ENCODE peak calls at places on chromosomes 4 and X, in eight cellular contexts. X is heart right ventricle, B is heart left ventricle, I is sigmoid colon, F is cardiac muscle cell, N is aorta, O is IMR-90, D is RWPE2. U is an unnamed sample.

GRCh38 chr4:187606581-187606980 is 389.0 kb upstream of the ZFP42 start:
- DNase-seq in O (peak), N (no peak), X (peak), B (no peak), I (no peak), F (peak), D (no peak), U (no peak)

GRCh38 chr4:168380290-168380689 is 61.7 kb upstream of the DDX60 start:
- DNase-seq in N (no peak), D (no peak), O (no peak), F (no peak), I (no peak), B (no peak), X (no peak), U (no peak)

GRCh38 chr4:125321709-125322362 is 7.1 kb downstream of the FAT4 start:
- DNase-seq in X (no peak), D (no peak), F (peak), B (no peak), O (peak), I (no peak), N (no peak), U (no peak)

GRCh38 chr4:151541438-151542071 is 132.6 kb downstream of the FHIP1A start:
- DNase-seq in F (peak), B (no peak), O (peak), D (no peak), X (no peak), I (no peak), N (no peak), U (no peak)

GRCh38 chr4:128232719-128233118 is 54.9 kb downstream of the PGRMC2 start:
- DNase-seq in N (no peak), B (no peak), F (no peak), X (no peak), O (no peak), I (no peak), D (no peak), U (no peak)

GRCh38 chr4:158255727-158256324 is 45.5 kb downstream of the TMEM144 start:
- DNase-seq in N (no peak), I (no peak), X (peak), O (peak), D (no peak), F (peak), B (no peak), U (no peak)

GRCh38 chr4:102632236-102632635 is 128.5 kb downstream of the MANBA start:
- DNase-seq in D (no peak), X (no peak), F (no peak), I (no peak), B (no peak), N (no peak), O (no peak), U (no peak)

GRCh38 chrX:24513416-24513815 is 48.3 kb downstream of the PDK3 start:
- DNase-seq in B (no peak), X (no peak), N (no peak), O (no peak), I (no peak), D (no peak), F (no peak), U (no peak)

GRCh38 chr4:69999420-69999819 is 3.7 kb downstream of the STATH start:
- DNase-seq in B (no peak), F (peak), X (no peak), I (no peak), O (no peak), N (no peak), D (no peak), U (no peak)

GRCh38 chrX:130878350-130879341 is 24.4 kb downstream of the ENOX2 start:
- DNase-seq in D (peak), F (peak), O (peak), X (no peak), B (no peak), I (no peak), N (no peak), U (no peak)

GRCh38 chrX:130885508-130885907 is 17.5 kb downstream of the ENOX2 start:
- DNase-seq in D (no peak), O (no peak), N (no peak), I (no peak), X (no peak), B (no peak), F (no peak), U (no peak)

GRCh38 chrX:130885996-130886395 is 17.0 kb downstream of the ENOX2 start:
- DNase-seq in D (no peak), I (no peak), B (no peak), O (no peak), N (no peak), F (no peak), X (no peak), U (no peak)

GRCh38 chrX:130887392-130887791 is 15.6 kb downstream of the ENOX2 start:
- DNase-seq in D (no peak), I (no peak), X (no peak), F (no peak), O (no peak), N (no peak), B (no peak), U (no peak)

GRCh38 chrX:130884627-130885026 is 18.4 kb downstream of the ENOX2 start:
- DNase-seq in N (no peak), F (no peak), X (no peak), D (no peak), I (no peak), B (no peak), O (no peak), U (no peak)
- H3K4me3 ChIP-seq in N (no peak), F (no peak), X (no peak), D (no peak), I (no peak), B (no peak), O (no peak), U (no peak)

GRCh38 chr4:81473086-81473396 is 1.3 kb upstream of the RASGEF1B start:
- DNase-seq in D (no peak), X (no peak), B (no peak), I (no peak), F (no peak), N (no peak), O (no peak), U (no peak)
- H3K27ac ChIP-seq in D (no peak), X (no peak), B (no peak), I (peak), F (no peak), N (no peak), O (no peak), U (peak)

GRCh38 chr4:14864365-14864762 is 137.9 kb upstream of the CPEB2 start:
- DNase-seq in F (no peak), N (no peak), I (peak), B (no peak), D (no peak), O (no peak), X (no peak), U (no peak)

GRCh38 chr4:14865804-14866203 is 136.5 kb upstream of the CPEB2 start:
- DNase-seq in F (peak), I (no peak), O (no peak), D (no peak), B (no peak), N (no peak), X (no peak), U (no peak)

GRCh38 chr4:14864967-14865366 is 137.3 kb upstream of the CPEB2 start:
- DNase-seq in X (no peak), I (no peak), N (no peak), B (no peak), O (no peak), D (no peak), F (no peak), U (no peak)

GRCh38 chr4:14863420-14864364 is 138.6 kb upstream of the CPEB2 start:
- DNase-seq in O (no peak), N (no peak), X (no peak), F (no peak), D (no peak), B (no peak), I (no peak), U (no peak)

GRCh38 chr4:14862881-14863280 is 139.4 kb upstream of the CPEB2 start:
- DNase-seq in I (peak), N (peak), X (peak), B (peak), F (no peak), D (no peak), O (no peak), U (no peak)
- H3K4me3 ChIP-seq in I (peak), N (no peak), X (no peak), B (no peak), F (no peak), D (no peak), O (no peak), U (no peak)

GRCh38 chr4:121822796-121823504 is 733 bp downstream of the CCNA2 start:
- DNase-seq in D (peak), N (no peak), I (peak), X (peak), B (peak), F (peak), O (no peak), U (no peak)
- H3K27ac ChIP-seq in D (peak), N (no peak), I (no peak), X (no peak), B (no peak), F (peak), O (peak), U (no peak)

GRCh38 chr4:76948441-76949292 is 885 bp upstream of the SEPTIN11 start:
- DNase-seq in N (peak), X (peak), D (peak), B (peak), F (peak), I (peak), O (peak), U (peak)
- H3K4me3 ChIP-seq in N (peak), X (peak), D (peak), B (peak), F (peak), I (peak), O (peak), U (peak)

DNA sequence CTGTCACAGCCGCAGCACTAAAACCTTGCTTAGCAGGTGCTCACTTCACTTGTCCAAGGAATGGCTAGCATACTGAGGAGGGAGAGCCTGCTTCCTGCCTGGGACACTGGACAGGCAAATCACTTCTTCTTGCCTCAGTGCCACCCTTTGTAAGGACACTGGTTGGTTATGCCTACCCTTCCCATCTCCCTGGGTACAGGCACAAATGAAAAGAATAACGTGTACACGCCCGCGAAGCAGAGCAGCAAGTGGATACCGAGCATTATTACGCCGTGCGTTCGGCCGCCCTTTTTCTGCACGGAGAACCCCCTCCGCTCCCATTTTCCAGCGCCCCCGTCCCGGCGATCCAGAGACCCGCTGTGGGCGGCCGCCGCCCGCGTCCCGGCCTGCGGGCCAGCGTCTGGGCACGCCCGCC is 338 bp upstream of the KLHL2 start:
- DNase-seq in O (peak), D (no peak), N (peak), F (peak), I (peak), X (peak), B (no peak), U (no peak)
- H3K27ac ChIP-seq in O (peak), D (peak), N (peak), F (peak), I (peak), X (peak), B (no peak), U (peak)